ENCODE peak calls at places on chromosomes 11 and 22, in nine cellular contexts. W is smooth muscle cell of the brain vasculature; F is hippocampal formation; Q is pancreas; V is cardiac fibroblast; Y is activated CD4-positive, alpha-beta T cell treated with anti-CD3 and anti-CD28 coated beads, Interleukin-2, amount 50 U/mL, for 1 hour; E is stromal cell of bone marrow; M is choroid plexus epithelial cell; T is GM04504. R is an unnamed sample.

GRCh38 chr22:30874431-30875370 is 93.9 kb downstream of the MORC2 start:
- DNase-seq in M (no peak), Q (no peak), W (no peak), T (no peak), V (no peak), Y (no peak), F (no peak), E (no peak), R (no peak)

GRCh38 chr22:30833328-30833727 is 135.2 kb downstream of the MORC2 start:
- DNase-seq in E (no peak), M (no peak), Y (no peak), V (no peak), W (no peak), T (no peak), F (no peak), Q (no peak), R (no peak)

GRCh38 chr22:50473855-50474671 is 772 bp downstream of the SBF1 start:
- DNase-seq in F (no peak), T (peak), Q (no peak), Y (peak), E (peak), M (peak), V (peak), W (no peak), R (peak)

GRCh38 chr11:2267871-2268825 is 2.2 kb downstream of the ASCL2 start:
- DNase-seq in W (no peak), M (no peak), Y (no peak), V (no peak), E (no peak), Q (no peak), F (no peak), T (no peak), R (no peak)

GRCh38 chr22:44710474-44711235 is 8.7 kb downstream of the PRR5 start:
- DNase-seq in T (no peak), W (no peak), V (no peak), M (no peak), E (no peak), F (no peak), Q (no peak), Y (no peak), R (no peak)

GRCh38 chr22:41919357-41920224 is 4.7 kb upstream of the SHISA8 start:
- DNase-seq in Y (peak), W (no peak), F (no peak), T (no peak), E (no peak), V (peak), Q (peak), M (peak), R (peak)

GRCh38 chr11:119964136-119965025 is 173.5 kb downstream of the TRIM29 start:
- DNase-seq in Y (no peak), E (no peak), V (peak), F (no peak), M (peak), T (no peak), Q (no peak), W (no peak), R (no peak)

GRCh38 chr11:17209939-17210245 is 2.1 kb upstream of the PIK3C2A start:
- DNase-seq in F (no peak), Y (no peak), E (no peak), V (peak), M (no peak), W (no peak), T (no peak), Q (no peak), R (no peak)

GRCh38 chr11:46264030-46264429 is 13.4 kb upstream of the CREB3L1 start:
- DNase-seq in Y (no peak), T (no peak), E (no peak), M (no peak), F (no peak), W (no peak), V (no peak), Q (no peak), R (no peak)

GRCh38 chr11:120329556-120329955 is 4.5 kb downstream of the TLCD5 start:
- DNase-seq in T (no peak), W (no peak), F (no peak), V (no peak), Y (no peak), Q (no peak), E (no peak), M (no peak), R (no peak)

R was measured in frontal cortex.